ENCODE peak calls at places on chromosome 10, in seven cellular contexts. G is KG1; E is hypothalamus; K is kidney tubule cell; X is heart left ventricle; R is naive thymus-derived CD8-positive, alpha-beta T cell; Q is activated CD8-positive, alpha-beta memory T cell treated with anti-CD3 and anti-CD28 coated beads, Interleukin-2, amount 50 U/mL, for 48 hours. N is an unnamed sample.

GRCh38 chr10:23980054-23980453 is 228.9 kb upstream of the KIAA1217 start:
- DNase-seq in G (no peak), E (no peak), K (peak), X (no peak), R (no peak), Q (no peak), N (no peak)

GRCh38 chr10:102704915-102705314 is 9.3 kb downstream of the ARL3 start:
- DNase-seq in G (no peak), E (no peak), K (peak), X (no peak), R (no peak), Q (no peak), N (no peak)

GRCh38 chr10:63105811-63106755 is 27.0 kb upstream of the NRBF2 start:
- DNase-seq in G (no peak), E (peak), K (peak), X (peak), R (no peak), Q (no peak), N (no peak)

GRCh38 chr10:62374862-62375710 is 917 bp downstream of the ZNF365 start:
- DNase-seq in G (no peak), E (no peak), K (peak), X (no peak), R (no peak), Q (no peak), N (no peak)

GRCh38 chr10:100569687-100570517 is 34.2 kb downstream of the HIF1AN start:
- DNase-seq in G (no peak), E (no peak), K (peak), X (no peak), R (no peak), Q (no peak), N (no peak)

GRCh38 chr10:27884185-27884630 is 114.7 kb downstream of the ODAD2 start:
- DNase-seq in G (no peak), E (no peak), K (no peak), X (no peak), R (no peak), Q (no peak), N (no peak)

GRCh38 chr10:7945469-7946187 is 108.9 kb upstream of the GATA3 start:
- DNase-seq in G (no peak), E (no peak), K (peak), X (no peak), R (no peak), Q (no peak), N (no peak)

GRCh38 chr10:12539350-12540164 is 190.2 kb downstream of the CAMK1D start:
- DNase-seq in G (no peak), E (no peak), K (no peak), X (no peak), R (no peak), Q (no peak), N (no peak)

GRCh38 chr10:5369362-5370158 is 4.8 kb downstream of the UCN3 start:
- DNase-seq in G (no peak), E (no peak), K (no peak), X (no peak), R (no peak), Q (no peak), N (no peak)

GRCh38 chr10:54703086-54703485 is 97.9 kb downstream of the PCDH15 start:
- DNase-seq in G (no peak), E (no peak), K (no peak), X (no peak), R (no peak), Q (no peak), N (no peak)

GRCh38 chr10:79286318-79286951 is 60.8 kb upstream of the PPIF start:
- DNase-seq in G (peak), E (peak), K (no peak), X (peak), R (peak), Q (peak), N (no peak)

GRCh38 chr10:25493122-25493893 is 318.5 kb downstream of the GPR158 start:
- DNase-seq in G (no peak), E (no peak), K (peak), X (peak), R (no peak), Q (no peak), N (peak)

GRCh38 chr10:124336186-124336585 is 82.5 kb downstream of the OAT start:
- DNase-seq in G (no peak), E (no peak), K (no peak), X (no peak), R (no peak), Q (no peak), N (no peak)

GRCh38 chr10:97764519-97764931 is 7.3 kb downstream of the SFRP5 start:
- DNase-seq in G (no peak), E (no peak), K (no peak), X (no peak), R (no peak), Q (no peak), N (peak)

GRCh38 chr10:78575400-78575799 is 493.4 kb upstream of the ZMIZ1 start:
- DNase-seq in G (no peak), E (no peak), K (no peak), X (no peak), R (no peak), Q (no peak), N (no peak)

GRCh38 chr10:32077896-32078295 is 21.7 kb upstream of the KIF5B start:
- DNase-seq in G (no peak), E (no peak), K (peak), X (peak), R (no peak), Q (no peak), N (peak)

GRCh38 chr10:43404675-43405221 is 4.2 kb downstream of the HNRNPF start:
- DNase-seq in G (no peak), E (no peak), K (no peak), X (no peak), R (no peak), Q (no peak), N (no peak)

GRCh38 chr10:113362645-113363091 is 190.2 kb upstream of the HABP2 start:
- DNase-seq in G (no peak), E (no peak), K (no peak), X (no peak), R (no peak), Q (no peak), N (no peak)

GRCh38 chr10:92880233-92880861 is 32.0 kb downstream of the EXOC6 start:
- DNase-seq in G (no peak), E (no peak), K (peak), X (peak), R (no peak), Q (no peak), N (no peak)

GRCh38 chr10:69739561-69739960 is 62.1 kb upstream of the COL13A1 start:
- DNase-seq in G (no peak), E (no peak), K (no peak), X (no peak), R (no peak), Q (no peak), N (no peak)

GRCh38 chr10:29646238-29646902 is 11.6 kb upstream of the SVIL start:
- DNase-seq in G (no peak), E (no peak), K (peak), X (no peak), R (no peak), Q (no peak), N (peak)

GRCh38 chr10:125201108-125201524 is 40.8 kb upstream of the CTBP2 start:
- DNase-seq in G (no peak), E (no peak), K (peak), X (no peak), R (no peak), Q (no peak), N (no peak)

GRCh38 chr10:95408931-95409873 is 118.4 kb upstream of the PDLIM1 start:
- DNase-seq in G (no peak), E (peak), K (peak), X (no peak), R (no peak), Q (no peak), N (no peak)

GRCh38 chr10:640673-641045 is 48.8 kb downstream of the DIP2C start:
- DNase-seq in G (no peak), E (no peak), K (no peak), X (no peak), R (no peak), Q (no peak), N (no peak)

GRCh38 chr10:122847782-122848604 is 2.3 kb upstream of the CUZD1 start:
- DNase-seq in G (no peak), E (no peak), K (no peak), X (peak), R (no peak), Q (no peak), N (peak)

N was measured in skeletal muscle cell.